ENCODE peak calls at places on chromosomes 4 and X, in seven cellular contexts. U, T, A, H, M, N and W are unnamed samples.

GRCh38 chr4:95232358-95233156 is 316.2 kb downstream of the UNC5C start:
- DNase-seq in U (no peak), T (no peak), A (no peak), H (no peak), M (no peak), N (no peak), W (no peak)

GRCh38 chr4:123120473-123120872 is 198.1 kb upstream of the NUDT6 start:
- DNase-seq in U (peak), T (no peak), A (no peak), H (no peak), M (no peak), N (no peak), W (no peak)

GRCh38 chr4:26319467-26320158 is 1.2 kb upstream of the RBPJ start:
- DNase-seq in U (peak), T (peak), A (peak), H (peak), M (peak), N (peak), W (peak)

GRCh38 chr4:37639551-37640293 is 46.5 kb downstream of the RELL1 start:
- DNase-seq in U (no peak), T (no peak), A (no peak), H (no peak), M (no peak), N (no peak), W (no peak)

GRCh38 chrX:134374294-134374693 is 85.7 kb upstream of the HPRT1 start:
- DNase-seq in U (no peak), T (no peak), A (no peak), H (no peak), M (no peak), N (no peak), W (peak)

GRCh38 chr4:109611045-109611616 is 51.1 kb downstream of the MCUB start:
- DNase-seq in U (peak), T (no peak), A (no peak), H (no peak), M (peak), N (no peak), W (no peak)

GRCh38 chr4:64756016-64756415 is 346.8 kb upstream of the TECRL start:
- DNase-seq in U (no peak), T (no peak), A (no peak), H (no peak), M (no peak), N (no peak), W (no peak)

GRCh38 chr4:37661643-37662221 is 24.4 kb downstream of the RELL1 start:
- DNase-seq in U (peak), T (no peak), A (no peak), H (no peak), M (no peak), N (no peak), W (no peak)

GRCh38 chrX:20237864-20238263 is 28.8 kb downstream of the RPS6KA3 start:
- DNase-seq in U (peak), T (no peak), A (no peak), H (no peak), M (no peak), N (no peak), W (no peak)

GRCh38 chr4:14877246-14878220 is 124.7 kb upstream of the CPEB2 start:
- DNase-seq in U (no peak), T (no peak), A (peak), H (no peak), M (no peak), N (no peak), W (no peak)

GRCh38 chrX:99572711-99573110 is 837.4 kb downstream of the PCDH19 start:
- DNase-seq in U (no peak), T (no peak), A (no peak), H (no peak), M (no peak), N (no peak), W (no peak)

GRCh38 chrX:107700317-107700774 is 72.0 kb downstream of the PRPS1 start:
- DNase-seq in U (no peak), T (no peak), A (no peak), H (no peak), M (no peak), N (no peak), W (no peak)

GRCh38 chr4:101356928-101357327 is 9.6 kb upstream of the PPP3CA start:
- DNase-seq in U (peak), T (no peak), A (peak), H (no peak), M (peak), N (no peak), W (peak)

GRCh38 chr4:159747983-159748382 is 645.1 kb downstream of the RAPGEF2 start:
- DNase-seq in U (no peak), T (no peak), A (no peak), H (no peak), M (no peak), N (no peak), W (no peak)

GRCh38 chr4:172962564-172963353 is 205.9 kb upstream of the GALNT7 start:
- DNase-seq in U (peak), T (no peak), A (no peak), H (no peak), M (no peak), N (no peak), W (peak)

GRCh38 chr4:94605241-94605640 is 152.5 kb upstream of the BMPR1B start:
- DNase-seq in U (no peak), T (no peak), A (no peak), H (no peak), M (no peak), N (no peak), W (no peak)

GRCh38 chr4:6230827-6231662 is 30.7 kb upstream of the JAKMIP1 start:
- DNase-seq in U (no peak), T (no peak), A (no peak), H (no peak), M (no peak), N (no peak), W (no peak)

GRCh38 chr4:33924239-33924638 is 2320.1 kb downstream of the ARAP2 start:
- DNase-seq in U (peak), T (no peak), A (no peak), H (no peak), M (no peak), N (no peak), W (no peak)

GRCh38 chr4:16785800-16786527 is 112.5 kb downstream of the LDB2 start:
- DNase-seq in U (peak), T (no peak), A (no peak), H (no peak), M (no peak), N (no peak), W (no peak)

GRCh38 chr4:6969826-6970800 is 60.5 kb downstream of the TBC1D14 start:
- DNase-seq in U (no peak), T (no peak), A (no peak), H (peak), M (no peak), N (no peak), W (no peak)

GRCh38 chr4:107131295-107131694 is 95.2 kb upstream of the DKK2 start:
- DNase-seq in U (peak), T (no peak), A (no peak), H (no peak), M (no peak), N (no peak), W (no peak)

GRCh38 chr4:2781911-2782310 is 11.0 kb upstream of the SH3BP2 start:
- DNase-seq in U (no peak), T (no peak), A (no peak), H (no peak), M (no peak), N (no peak), W (no peak)

GRCh38 chrX:153564047-153564606 is 34.8 kb downstream of the CCNQ start:
- DNase-seq in U (no peak), T (peak), A (no peak), H (no peak), M (peak), N (no peak), W (no peak)

GRCh38 chr4:94577136-94577535 is 125.4 kb downstream of the PDLIM5 start:
- DNase-seq in U (peak), T (no peak), A (peak), H (no peak), M (no peak), N (no peak), W (no peak)

GRCh38 chr4:1300466-1301455 is 11.1 kb downstream of the MAEA start:
- DNase-seq in U (peak), T (no peak), A (peak), H (no peak), M (no peak), N (no peak), W (no peak)

GRCh38 chrX:143581260-143581659 is 54.6 kb downstream of the SLITRK4 start:
- DNase-seq in U (no peak), T (no peak), A (no peak), H (no peak), M (no peak), N (no peak), W (no peak)

GRCh38 chr4:48445704-48446103 is 37.4 kb upstream of the SLC10A4 start:
- DNase-seq in U (peak), T (no peak), A (no peak), H (no peak), M (no peak), N (no peak), W (peak)

GRCh38 chr4:137359691-137360315 is 172.5 kb downstream of the PCDH18 start:
- DNase-seq in U (peak), T (no peak), A (peak), H (no peak), M (no peak), N (no peak), W (no peak)

GRCh38 chrX:67724359-67725110 is 180.7 kb downstream of the AR start:
- DNase-seq in U (no peak), T (no peak), A (no peak), H (no peak), M (no peak), N (no peak), W (no peak)

GRCh38 chrX:123203772-123204171 is 19.7 kb downstream of the GRIA3 start:
- DNase-seq in U (no peak), T (no peak), A (no peak), H (no peak), M (no peak), N (no peak), W (no peak)

GRCh38 chr4:10441512-10441911 is 15.7 kb downstream of the ZNF518B start:
- DNase-seq in U (no peak), T (no peak), A (no peak), H (no peak), M (no peak), N (no peak), W (no peak)

GRCh38 chrX:83510466-83511181 is 2.5 kb downstream of the POU3F4 start:
- DNase-seq in U (no peak), T (no peak), A (peak), H (no peak), M (no peak), N (no peak), W (no peak)

GRCh38 chr4:42570221-42570620 is 86.7 kb downstream of the ATP8A1 start:
- DNase-seq in U (no peak), T (no peak), A (no peak), H (no peak), M (no peak), N (no peak), W (no peak)

GRCh38 chrX:48498374-48498809 is 10.4 kb upstream of the PORCN start:
- DNase-seq in U (peak), T (no peak), A (no peak), H (no peak), M (no peak), N (no peak), W (no peak)

GRCh38 chrX:22748093-22748999 is 251.4 kb upstream of the DDX53 start:
- DNase-seq in U (peak), T (peak), A (peak), H (no peak), M (peak), N (peak), W (peak)

GRCh38 chr4:3871881-3872833 is 106.0 kb downstream of the ADRA2C start:
- DNase-seq in U (no peak), T (no peak), A (no peak), H (no peak), M (no peak), N (no peak), W (no peak)

GRCh38 chr4:3875466-3875865 is 109.3 kb downstream of the ADRA2C start:
- DNase-seq in U (no peak), T (no peak), A (no peak), H (no peak), M (no peak), N (no peak), W (no peak)

GRCh38 chr4:3873446-3874415 is 107.5 kb downstream of the ADRA2C start:
- DNase-seq in U (no peak), T (peak), A (peak), H (no peak), M (no peak), N (no peak), W (peak)

GRCh38 chr4:3872834-3873313 is 106.7 kb downstream of the ADRA2C start:
- DNase-seq in U (no peak), T (no peak), A (no peak), H (no peak), M (no peak), N (no peak), W (no peak)

GRCh38 chr4:3874525-3875110 is 108.4 kb downstream of the ADRA2C start:
- DNase-seq in U (no peak), T (no peak), A (no peak), H (no peak), M (no peak), N (no peak), W (no peak)
- TF ChIP-seq RFX5 in U (no peak), T (no peak), A (no peak), H (no peak), M (no peak), N (no peak), W (no peak)

DNA sequence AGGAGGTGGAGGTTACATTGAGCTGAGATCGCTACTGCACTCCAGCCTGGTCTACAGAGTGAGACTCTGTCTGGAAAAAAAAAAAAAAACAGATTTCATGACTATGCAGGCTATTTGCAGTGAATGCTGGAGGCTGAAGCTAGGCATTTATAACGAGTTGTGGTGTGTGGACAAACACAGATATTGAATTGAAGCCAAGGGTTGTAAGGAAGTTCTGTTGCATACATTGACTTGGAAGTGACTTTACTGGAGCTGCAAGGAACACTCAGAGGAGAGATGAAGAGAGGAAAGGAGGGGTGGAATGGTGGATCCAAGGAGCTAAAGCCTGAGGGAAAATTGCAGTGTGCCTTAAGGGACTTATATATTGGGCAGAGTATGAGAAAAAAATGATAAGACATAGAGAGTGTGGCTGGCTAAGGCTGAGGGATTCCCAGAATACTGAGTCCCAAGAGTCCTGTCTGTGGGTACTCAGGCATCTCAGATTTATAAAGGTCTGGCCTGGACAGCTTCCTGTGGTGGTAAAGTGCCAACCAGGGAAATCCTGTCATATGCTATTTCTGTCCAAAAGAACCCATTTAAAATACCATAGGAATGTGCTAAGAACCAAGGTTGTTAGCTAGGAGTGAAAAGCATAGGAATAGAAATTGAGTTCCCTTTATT is 87.8 kb upstream of the GUCY1A1 start:
- DNase-seq in U (no peak), T (no peak), A (no peak), H (no peak), M (no peak), N (no peak), W (no peak)
- TF ChIP-seq RFX5 in U (no peak), T (no peak), A (no peak), H (no peak), M (no peak), N (no peak), W (no peak)

DNA sequence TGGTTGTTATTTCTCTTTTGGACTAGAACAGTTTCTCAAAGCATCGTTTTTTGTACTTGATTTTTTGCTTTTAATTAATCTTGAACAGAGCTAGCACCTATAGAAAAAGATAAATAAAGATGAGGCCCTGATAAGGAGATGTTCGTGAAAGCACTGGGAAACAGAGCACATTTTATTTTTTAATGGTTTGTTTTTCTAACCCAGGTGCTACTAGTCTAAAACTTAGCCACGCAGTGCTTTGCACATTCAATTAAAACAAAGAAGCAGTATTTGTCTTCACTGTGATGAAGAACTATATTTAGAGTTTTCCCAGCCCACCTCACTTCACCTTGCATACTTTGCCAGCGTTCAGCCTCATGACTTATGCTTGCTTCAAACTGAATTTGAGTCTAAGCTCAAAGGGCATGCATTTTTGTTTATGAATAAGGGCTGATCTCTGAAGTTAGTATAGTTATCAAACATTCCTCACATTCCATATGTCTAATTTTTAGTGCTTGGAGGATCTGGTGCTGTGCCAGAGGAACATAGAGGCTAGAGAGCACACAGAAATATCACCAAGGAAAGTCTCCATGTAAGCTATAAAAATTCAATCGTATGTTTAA is 76.7 kb downstream of the WWC2 start:
- DNase-seq in U (peak), T (no peak), A (no peak), H (no peak), M (peak), N (no peak), W (peak)
- TF ChIP-seq RFX5 in U (no peak), T (no peak), A (no peak), H (no peak), M (no peak), N (no peak), W (no peak)

GRCh38 chr4:12791536-12791935 is 692.6 kb downstream of the RAB28 start:
- DNase-seq in U (no peak), T (no peak), A (no peak), H (no peak), M (no peak), N (no peak), W (no peak)
- TF ChIP-seq RFX5 in U (no peak), T (no peak), A (no peak), H (no peak), M (no peak), N (no peak), W (no peak)

GRCh38 chrX:136629084-136629750 is 18.7 kb upstream of the CD40LG start:
- DNase-seq in U (no peak), T (no peak), A (no peak), H (no peak), M (no peak), N (no peak), W (no peak)

GRCh38 chrX:136630881-136631280 is 17.1 kb upstream of the CD40LG start:
- DNase-seq in U (no peak), T (no peak), A (no peak), H (no peak), M (no peak), N (no peak), W (no peak)

GRCh38 chrX:136626237-136626636 is 21.7 kb upstream of the CD40LG start:
- DNase-seq in U (no peak), T (no peak), A (no peak), H (peak), M (no peak), N (no peak), W (no peak)

GRCh38 chrX:136625246-136625645 is 22.7 kb upstream of the CD40LG start:
- DNase-seq in U (no peak), T (no peak), A (no peak), H (no peak), M (no peak), N (no peak), W (no peak)

GRCh38 chrX:136627381-136627780 is 20.6 kb upstream of the CD40LG start:
- DNase-seq in U (no peak), T (no peak), A (no peak), H (no peak), M (no peak), N (no peak), W (no peak)
- TF ChIP-seq RFX5 in U (no peak), T (no peak), A (no peak), H (no peak), M (no peak), N (no peak), W (no peak)

GRCh38 chr4:8185930-8186329 is 13.2 kb upstream of the SH3TC1 start:
- DNase-seq in U (no peak), T (no peak), A (peak), H (no peak), M (no peak), N (no peak), W (no peak)
- TF ChIP-seq RFX5 in U (no peak), T (no peak), A (no peak), H (no peak), M (no peak), N (no peak), W (no peak)

DNA sequence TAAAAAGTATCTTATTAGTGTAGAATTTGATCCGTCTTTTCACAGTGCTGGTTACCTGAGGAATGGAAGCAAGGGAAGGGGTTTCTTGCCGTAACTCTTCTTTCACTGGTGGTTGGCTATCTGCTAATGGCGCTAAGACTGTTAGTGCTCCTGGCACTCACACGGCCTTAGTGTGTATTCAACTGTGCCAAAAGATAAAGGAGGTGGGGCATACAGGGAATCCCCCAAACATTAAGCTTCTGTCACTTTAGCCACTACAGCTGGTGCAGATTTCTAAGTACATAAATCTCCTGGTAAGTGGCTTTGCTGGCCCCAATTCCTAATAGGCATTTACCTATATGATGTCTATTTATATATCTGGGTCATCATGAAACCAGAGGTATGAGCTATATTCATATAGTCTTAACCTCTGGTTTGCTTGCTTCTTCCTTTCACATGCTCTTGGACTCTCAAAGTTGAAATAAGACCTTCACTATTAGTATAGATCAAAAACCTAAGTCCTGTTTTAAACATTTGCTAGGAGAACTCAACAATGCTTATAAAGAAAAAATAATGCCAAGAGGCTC is 95.1 kb downstream of the TSPAN7 start:
- DNase-seq in U (no peak), T (no peak), A (no peak), H (no peak), M (no peak), N (no peak), W (no peak)
- TF ChIP-seq RFX5 in U (no peak), T (no peak), A (no peak), H (no peak), M (no peak), N (no peak), W (no peak)